ENCODE peak calls at places on chromosomes 4 and X, in nine cellular contexts. Q, X, M, H, P, W, L, C and R are unnamed samples.

GRCh38 chr4:88908521-88908920 is 148.5 kb downstream of the FAM13A start:
- DNase-seq in Q (no peak), X (no peak), M (no peak), H (no peak), P (no peak), W (no peak), L (no peak), C (no peak), R (no peak)

GRCh38 chrX:40003982-40004535 is 93.7 kb downstream of the BCOR start:
- DNase-seq in Q (no peak), X (no peak), M (no peak), H (no peak), P (no peak), W (no peak), L (no peak), C (no peak), R (no peak)

GRCh38 chr4:95619525-95620443 is 71.0 kb upstream of the UNC5C start:
- DNase-seq in Q (no peak), X (no peak), M (no peak), H (no peak), P (no peak), W (no peak), L (no peak), C (no peak), R (no peak)

GRCh38 chr4:101258782-101259353 is 88.5 kb downstream of the PPP3CA start:
- DNase-seq in Q (no peak), X (no peak), M (no peak), H (no peak), P (peak; percentile 45), W (no peak), L (no peak), C (no peak), R (no peak)

GRCh38 chrX:39764441-39764914 is 333.3 kb downstream of the BCOR start:
- DNase-seq in Q (no peak), X (no peak), M (no peak), H (no peak), P (peak; percentile 42), W (no peak), L (no peak), C (no peak), R (no peak)

GRCh38 chr4:3257125-3257690 is 8.2 kb downstream of the MSANTD1 start:
- DNase-seq in Q (no peak), X (peak; percentile 52), M (peak; percentile 12), H (peak; percentile 3), P (no peak), W (no peak), L (no peak), C (no peak), R (no peak)

GRCh38 chrX:68599256-68600152 is 48.0 kb upstream of the STARD8 start:
- DNase-seq in Q (no peak), X (no peak), M (no peak), H (peak; percentile 64), P (no peak), W (peak; percentile 21), L (no peak), C (no peak), R (peak; percentile 22)

GRCh38 chr4:138804705-138805104 is 210.9 kb upstream of the NOCT start:
- DNase-seq in Q (no peak), X (no peak), M (no peak), H (peak; percentile 39), P (peak; percentile 27), W (peak; percentile 28), L (peak; percentile 87), C (no peak), R (no peak)

GRCh38 chr4:88054229-88054628 is 46.8 kb downstream of the PKD2 start:
- DNase-seq in Q (no peak), X (no peak), M (no peak), H (no peak), P (peak; percentile 9), W (peak; percentile 34), L (no peak), C (no peak), R (no peak)

GRCh38 chr4:140673729-140674128 is 82.5 kb downstream of the TBC1D9 start:
- DNase-seq in Q (no peak), X (no peak), M (no peak), H (no peak), P (peak; percentile 49), W (no peak), L (no peak), C (no peak), R (no peak)

GRCh38 chrX:37357436-37357835 is 8.3 kb downstream of the PRRG1 start:
- DNase-seq in Q (no peak), X (no peak), M (no peak), H (no peak), P (no peak), W (no peak), L (no peak), C (no peak), R (no peak)

GRCh38 chr4:138659041-138659565 is 356.5 kb upstream of the NOCT start:
- DNase-seq in Q (no peak), X (no peak), M (no peak), H (no peak), P (no peak), W (no peak), L (no peak), C (no peak), R (no peak)

GRCh38 chr4:3777669-3778068 is 11.5 kb downstream of the ADRA2C start:
- DNase-seq in Q (no peak), X (no peak), M (no peak), H (no peak), P (no peak), W (no peak), L (no peak), C (no peak), R (no peak)

DNA sequence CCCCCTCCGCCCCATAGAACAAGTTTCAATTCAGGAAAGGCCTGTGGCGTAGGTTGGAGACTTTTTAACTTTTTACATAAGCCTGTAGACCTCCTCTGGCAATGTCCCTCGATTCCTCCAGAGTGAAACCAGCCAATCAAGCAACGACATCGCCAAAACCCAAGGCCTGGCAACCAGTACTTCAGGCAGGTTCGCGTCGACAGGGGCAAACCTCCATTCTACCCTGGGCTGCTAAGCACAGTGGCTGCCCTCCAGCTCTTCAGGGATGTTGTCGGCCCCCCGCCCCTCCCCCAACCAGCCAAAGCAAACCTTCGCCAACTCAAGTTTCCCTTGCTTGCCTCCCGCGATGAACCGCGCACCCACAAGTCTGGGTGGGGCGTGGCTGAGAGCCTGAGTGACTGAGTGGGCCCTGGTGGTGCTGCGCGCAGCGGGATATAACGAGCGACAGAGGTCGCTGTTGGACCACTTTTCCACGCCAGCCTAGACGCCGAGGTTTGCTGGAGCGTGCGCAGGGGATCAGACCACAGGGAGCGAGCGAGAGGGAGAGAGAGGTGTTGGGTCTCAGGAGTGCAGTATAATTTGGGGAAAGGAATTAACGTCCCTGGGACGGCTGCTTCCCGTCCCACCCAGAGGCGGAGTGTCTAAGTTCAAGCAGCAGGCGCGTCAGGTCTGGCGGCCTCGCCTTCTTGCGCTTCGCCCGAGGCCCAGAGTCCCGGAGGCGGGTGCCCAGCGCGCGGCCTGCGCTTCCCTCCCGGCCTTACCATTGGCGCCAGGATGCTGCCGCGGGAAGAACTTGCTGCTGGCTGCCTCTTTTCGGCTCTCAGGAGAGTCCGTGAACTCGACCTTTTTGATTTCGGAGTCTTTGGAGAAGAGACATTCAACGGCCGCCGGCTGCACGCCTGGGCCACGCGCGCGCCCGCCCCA is 9.0 kb upstream of the PITX2 start:
- DNase-seq in Q (no peak), X (no peak), M (peak; percentile 54), H (peak; percentile 89), P (peak; percentile 70), W (peak; percentile 28), L (peak; percentile 91), C (no peak), R (peak; percentile 61)
- H3K27me3 ChIP-seq in Q (peaks cover 71% of the 10 kb centered on the region), X (peaks cover 98% of the 10 kb centered on the region), M (peaks cover 100% of the 10 kb centered on the region), H (peaks cover 75% of the 10 kb centered on the region), P (peaks cover 79% of the 10 kb centered on the region), W (no peaks in the 10 kb centered on the region), L (peaks cover 100% of the 10 kb centered on the region), C (peaks cover 69% of the 10 kb centered on the region), R (peaks cover 92% of the 10 kb centered on the region)

GRCh38 chrX:21978346-21978745 is 37.8 kb downstream of the SMS start:
- DNase-seq in Q (no peak), X (no peak), M (no peak), H (no peak), P (no peak), W (no peak), L (no peak), C (no peak), R (no peak)
- H3K36me3 ChIP-seq in Q (no peaks in the 10 kb centered on the region), X (peaks cover 3% of the 10 kb centered on the region), M (peaks cover 3% of the 10 kb centered on the region), H (peaks cover 11% of the 10 kb centered on the region), P (peaks cover 3% of the 10 kb centered on the region), W (peaks cover 13% of the 10 kb centered on the region), L (peaks cover 51% of the 10 kb centered on the region), C (peaks cover 14% of the 10 kb centered on the region), R (peaks cover 9% of the 10 kb centered on the region)

GRCh38 chr4:113733685-113734084 is 27.9 kb downstream of the CAMK2D start:
- DNase-seq in Q (no peak), X (no peak), M (no peak), H (no peak), P (no peak), W (no peak), L (no peak), C (no peak), R (no peak)
- H3K27ac ChIP-seq in Q (no peak overlapping the region), X (no peak overlapping the region), M (no peak overlapping the region), H (no peak overlapping the region), P (no peak overlapping the region), W (no peak overlapping the region), L (no peak overlapping the region), C (no peak overlapping the region), R (no peak overlapping the region)

GRCh38 chr4:7196283-7196651 is 3.9 kb downstream of the SORCS2 start:
- DNase-seq in Q (no peak), X (peak; percentile 10), M (no peak), H (no peak), P (no peak), W (no peak), L (no peak), C (no peak), R (no peak)

GRCh38 chr4:7194251-7195137 is 2.2 kb downstream of the SORCS2 start:
- DNase-seq in Q (no peak), X (peak; percentile 63), M (no peak), H (no peak), P (no peak), W (peak; percentile 65), L (peak; percentile 54), C (no peak), R (no peak)

GRCh38 chr4:7196731-7197130 is 4.4 kb downstream of the SORCS2 start:
- DNase-seq in Q (no peak), X (peak; percentile 5), M (no peak), H (no peak), P (no peak), W (no peak), L (peak; percentile 19), C (no peak), R (no peak)

GRCh38 chr4:7195138-7195510 is 2.8 kb downstream of the SORCS2 start:
- DNase-seq in Q (no peak), X (no peak), M (no peak), H (no peak), P (no peak), W (no peak), L (no peak), C (no peak), R (no peak)

DNA sequence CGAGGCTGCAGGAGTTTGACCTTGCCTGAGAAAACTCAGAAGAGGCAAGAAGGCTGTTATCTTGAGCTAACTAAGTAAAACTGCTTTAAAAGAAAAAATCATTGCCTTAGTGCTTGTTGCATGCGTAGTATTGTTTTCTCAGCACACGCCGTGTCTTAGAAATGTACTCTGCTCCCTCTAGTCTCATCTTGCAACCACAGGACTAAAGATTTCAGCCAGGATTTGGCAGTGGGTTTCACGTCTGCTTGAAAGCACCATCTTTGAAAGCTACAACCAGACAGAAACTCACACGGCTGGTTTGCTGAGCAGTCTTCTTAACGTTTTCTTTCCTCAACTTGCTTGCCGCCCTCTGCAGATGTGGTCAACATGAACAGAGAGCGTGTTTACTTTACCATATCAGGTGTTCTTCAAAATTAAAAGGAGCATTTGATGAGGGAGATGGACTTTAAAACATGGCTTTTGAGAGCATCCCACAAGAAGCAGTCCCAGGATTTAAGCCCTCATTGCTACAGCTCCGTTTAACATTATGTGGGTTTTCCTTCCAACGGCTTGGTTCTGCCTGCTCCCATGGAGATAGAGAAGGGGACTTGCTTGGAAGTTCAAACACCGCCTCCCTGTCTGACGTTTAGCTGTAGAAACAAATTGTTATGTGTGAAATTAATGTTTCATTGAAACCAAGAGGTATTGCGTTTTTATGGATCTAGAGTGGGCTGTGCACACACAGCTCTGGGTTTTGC is 3.4 kb downstream of the SORCS2 start:
- DNase-seq in Q (no peak), X (peak; percentile 22), M (no peak), H (no peak), P (peak; percentile 84), W (peak; percentile 37), L (no peak), C (no peak), R (peak; percentile 26)
- H3K27me3 ChIP-seq in Q (peaks cover 11% of the 10 kb centered on the region), X (peaks cover 47% of the 10 kb centered on the region), M (peaks cover 18% of the 10 kb centered on the region), H (peaks cover 20% of the 10 kb centered on the region), P (peaks cover 31% of the 10 kb centered on the region), W (peaks cover 7% of the 10 kb centered on the region), L (peaks cover 44% of the 10 kb centered on the region), C (peaks cover 15% of the 10 kb centered on the region), R (peaks cover 23% of the 10 kb centered on the region)